ENCODE peak calls at places on chromosomes 3 and 15, in nine cellular contexts. R is ovary, Z is Peyer's patch, Y is right lobe of liver, D is body of pancreas, H is pancreas, M is hepatocyte, G is left ventricle myocardium inferior, C is transverse colon. N is an unnamed sample. For H3K4me1, the result is how much of the 10 kb centered on the place peaks cover.

GRCh38 chr15:82393671-82394070 is 35.9 kb upstream of the GOLGA6L9 start:
- DNase-seq in R (no peak), Z (no peak), Y (no peak), D (no peak), H (no peak), M (no peak), G (no peak), C (no peak), N (no peak)

GRCh38 chr3:24181256-24181655 is 236.2 kb downstream of the NR1D2 start:
- DNase-seq in R (no peak), Z (no peak), Y (no peak), D (peak), H (no peak), M (no peak), G (no peak), C (no peak), N (no peak)

GRCh38 chr15:22799902-22800301 is 13.5 kb downstream of the NIPA1 start:
- DNase-seq in R (no peak), Z (no peak), Y (no peak), D (no peak), H (no peak), M (no peak), G (no peak), C (no peak), N (no peak)

GRCh38 chr3:59185586-59186381 is 136.0 kb upstream of the CFAP20DC start:
- DNase-seq in R (no peak), Z (no peak), Y (no peak), D (no peak), H (no peak), M (peak), G (no peak), C (no peak), N (no peak)

GRCh38 chr3:172065534-172065933 is 26.2 kb downstream of the FNDC3B start:
- DNase-seq in R (no peak), Z (no peak), Y (no peak), D (no peak), H (no peak), M (no peak), G (no peak), C (peak), N (no peak)

GRCh38 chr3:15809313-15809712 is 11.5 kb upstream of the ANKRD28 start:
- DNase-seq in R (no peak), Z (no peak), Y (no peak), D (no peak), H (no peak), M (no peak), G (no peak), C (no peak), N (no peak)

GRCh38 chr3:97148891-97149290 is 334.5 kb downstream of the EPHA6 start:
- DNase-seq in R (no peak), Z (no peak), Y (no peak), D (no peak), H (no peak), M (no peak), G (no peak), C (no peak), N (no peak)

GRCh38 chr15:65393091-65393490 is 15.3 kb upstream of the IGDCC3 start:
- DNase-seq in R (no peak), Z (no peak), Y (peak), D (no peak), H (no peak), M (no peak), G (peak), C (no peak), N (no peak)

GRCh38 chr3:4834403-4834866 is 144.8 kb upstream of the BHLHE40 start:
- DNase-seq in R (no peak), Z (peak), Y (no peak), D (no peak), H (no peak), M (no peak), G (no peak), C (peak), N (peak)

GRCh38 chr3:4719011-4719649 is 226.0 kb downstream of the ITPR1 start:
- DNase-seq in R (no peak), Z (no peak), Y (no peak), D (no peak), H (no peak), M (no peak), G (no peak), C (no peak), N (no peak)

GRCh38 chr3:49673715-49674490 is at the start of gene APEH:
- DNase-seq in R (peak), Z (peak), Y (peak), D (peak), H (peak), M (peak), G (peak), C (peak), N (peak)

GRCh38 chr3:186219211-186219638 is 110.3 kb upstream of the ETV5 start:
- DNase-seq in R (no peak), Z (no peak), Y (no peak), D (no peak), H (no peak), M (no peak), G (peak), C (no peak), N (no peak)

GRCh38 chr3:187941135-187941847 is 196.0 kb upstream of the BCL6 start:
- DNase-seq in R (no peak), Z (no peak), Y (no peak), D (no peak), H (no peak), M (no peak), G (no peak), C (no peak), N (no peak)

GRCh38 chr3:37701729-37702128 is 160.0 kb upstream of the CTDSPL start:
- DNase-seq in R (no peak), Z (no peak), Y (no peak), D (no peak), H (no peak), M (no peak), G (no peak), C (no peak), N (no peak)

GRCh38 chr3:99859855-99860254 is 42.2 kb downstream of the CMSS1 start:
- DNase-seq in R (no peak), Z (no peak), Y (no peak), D (no peak), H (no peak), M (peak), G (no peak), C (no peak), N (no peak)

GRCh38 chr3:26090589-26090988 is 300.7 kb downstream of the OXSM start:
- DNase-seq in R (no peak), Z (no peak), Y (no peak), D (no peak), H (no peak), M (no peak), G (no peak), C (no peak), N (no peak)

GRCh38 chr3:153052096-153052460 is 109.9 kb upstream of the RAP2B start:
- DNase-seq in R (no peak), Z (no peak), Y (no peak), D (no peak), H (no peak), M (peak), G (no peak), C (peak), N (no peak)

GRCh38 chr3:184758056-184758455 is 46.2 kb upstream of the MAGEF1 start:
- DNase-seq in R (no peak), Z (no peak), Y (no peak), D (no peak), H (no peak), M (no peak), G (no peak), C (no peak), N (peak)

GRCh38 chr3:127141921-127142730 is 50.8 kb upstream of the PRR23E start:
- DNase-seq in R (no peak), Z (no peak), Y (peak), D (peak), H (peak), M (peak), G (no peak), C (peak), N (no peak)

GRCh38 chr3:71172951-71173350 is 410.6 kb downstream of the FOXP1 start:
- DNase-seq in R (no peak), Z (no peak), Y (no peak), D (no peak), H (no peak), M (peak), G (no peak), C (no peak), N (no peak)

GRCh38 chr3:29823233-29823632 is 542.4 kb downstream of the RBMS3 start:
- DNase-seq in R (no peak), Z (no peak), Y (no peak), D (no peak), H (no peak), M (no peak), G (no peak), C (no peak), N (no peak)

GRCh38 chr3:56196700-56197099 is 271.6 kb downstream of the ERC2 start:
- DNase-seq in R (no peak), Z (no peak), Y (no peak), D (no peak), H (no peak), M (no peak), G (no peak), C (no peak), N (no peak)

GRCh38 chr3:179037361-179037760 is 34.2 kb downstream of the ZMAT3 start:
- DNase-seq in R (no peak), Z (peak), Y (no peak), D (no peak), H (no peak), M (peak), G (peak), C (peak), N (peak)

GRCh38 chr15:98667521-98668179 is 19.3 kb downstream of the IGF1R start:
- DNase-seq in R (no peak), Z (no peak), Y (no peak), D (no peak), H (no peak), M (no peak), G (no peak), C (no peak), N (no peak)

GRCh38 chr3:42023380-42023779 is 61.5 kb upstream of the ULK4 start:
- DNase-seq in R (no peak), Z (no peak), Y (no peak), D (no peak), H (no peak), M (no peak), G (no peak), C (no peak), N (no peak)

GRCh38 chr3:160796813-160797164 is 40.8 kb downstream of the PPM1L start:
- DNase-seq in R (no peak), Z (no peak), Y (no peak), D (peak), H (no peak), M (peak), G (no peak), C (no peak), N (no peak)

GRCh38 chr3:24662449-24663345 is 168.0 kb upstream of the THRB start:
- DNase-seq in R (no peak), Z (no peak), Y (no peak), D (peak), H (peak), M (no peak), G (no peak), C (no peak), N (no peak)

GRCh38 chr3:196969001-196969659 is 497 bp upstream of the PIGZ start:
- DNase-seq in R (no peak), Z (peak), Y (no peak), D (no peak), H (no peak), M (peak), G (peak), C (peak), N (peak)

GRCh38 chr15:30065025-30065801 is 17.5 kb upstream of the GOLGA8J start:
- DNase-seq in R (no peak), Z (no peak), Y (no peak), D (no peak), H (no peak), M (no peak), G (no peak), C (no peak), N (no peak)

GRCh38 chr15:94403246-94403824 is 172.0 kb downstream of the MCTP2 start:
- DNase-seq in R (no peak), Z (no peak), Y (no peak), D (no peak), H (no peak), M (no peak), G (no peak), C (no peak), N (no peak)

GRCh38 chr3:164533275-164533674 is 545.0 kb downstream of the SI start:
- DNase-seq in R (no peak), Z (no peak), Y (no peak), D (no peak), H (no peak), M (no peak), G (no peak), C (no peak), N (no peak)

GRCh38 chr3:68173230-68173629 is 518.8 kb upstream of the SUCLG2 start:
- DNase-seq in R (no peak), Z (no peak), Y (no peak), D (no peak), H (no peak), M (no peak), G (no peak), C (no peak), N (no peak)

GRCh38 chr3:177615015-177615414 is 417.7 kb upstream of the TBL1XR1 start:
- DNase-seq in R (peak), Z (no peak), Y (peak), D (peak), H (peak), M (no peak), G (peak), C (peak), N (no peak)

GRCh38 chr3:97200387-97200786 is 386.0 kb downstream of the EPHA6 start:
- DNase-seq in R (no peak), Z (no peak), Y (no peak), D (no peak), H (no peak), M (no peak), G (no peak), C (no peak), N (no peak)

GRCh38 chr15:64246364-64247189 is 83.8 kb upstream of the PPIB start:
- DNase-seq in R (no peak), Z (no peak), Y (no peak), D (no peak), H (no peak), M (peak), G (no peak), C (no peak), N (no peak)

GRCh38 chr3:126180477-126181397 is at the start of gene ALDH1L1:
- DNase-seq in R (peak), Z (peak), Y (peak), D (peak), H (peak), M (peak), G (peak), C (peak), N (no peak)

DNA sequence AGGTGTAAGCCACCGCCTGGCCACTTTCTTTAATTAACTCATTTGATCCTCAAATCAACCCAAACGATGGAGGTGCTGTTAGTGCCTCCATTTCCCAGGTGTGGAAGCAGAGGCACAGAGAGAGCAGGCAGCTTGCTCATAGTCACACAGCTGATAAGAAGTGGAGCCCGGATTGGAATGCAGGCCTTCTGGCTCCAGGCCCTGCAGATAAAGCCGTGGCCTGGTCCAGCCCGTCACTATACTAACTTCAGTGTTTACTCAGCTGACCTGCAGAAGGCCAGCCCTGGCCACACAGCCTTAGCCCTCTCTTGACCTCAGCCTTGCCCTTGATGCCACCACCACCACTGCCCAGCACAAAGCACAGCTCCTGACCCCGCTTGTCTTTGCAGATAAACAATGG is 116.7 kb downstream of the NUP210 start:
- DNase-seq in R (no peak), Z (no peak), Y (no peak), D (peak), H (no peak), M (no peak), G (no peak), C (no peak), N (no peak)
- H3K4me3 ChIP-seq in R (no peak), Z (no peak), Y (no peak), D (no peak), H (no peak), M (no peak), G (no peak), C (no peak), N (no peak)

DNA sequence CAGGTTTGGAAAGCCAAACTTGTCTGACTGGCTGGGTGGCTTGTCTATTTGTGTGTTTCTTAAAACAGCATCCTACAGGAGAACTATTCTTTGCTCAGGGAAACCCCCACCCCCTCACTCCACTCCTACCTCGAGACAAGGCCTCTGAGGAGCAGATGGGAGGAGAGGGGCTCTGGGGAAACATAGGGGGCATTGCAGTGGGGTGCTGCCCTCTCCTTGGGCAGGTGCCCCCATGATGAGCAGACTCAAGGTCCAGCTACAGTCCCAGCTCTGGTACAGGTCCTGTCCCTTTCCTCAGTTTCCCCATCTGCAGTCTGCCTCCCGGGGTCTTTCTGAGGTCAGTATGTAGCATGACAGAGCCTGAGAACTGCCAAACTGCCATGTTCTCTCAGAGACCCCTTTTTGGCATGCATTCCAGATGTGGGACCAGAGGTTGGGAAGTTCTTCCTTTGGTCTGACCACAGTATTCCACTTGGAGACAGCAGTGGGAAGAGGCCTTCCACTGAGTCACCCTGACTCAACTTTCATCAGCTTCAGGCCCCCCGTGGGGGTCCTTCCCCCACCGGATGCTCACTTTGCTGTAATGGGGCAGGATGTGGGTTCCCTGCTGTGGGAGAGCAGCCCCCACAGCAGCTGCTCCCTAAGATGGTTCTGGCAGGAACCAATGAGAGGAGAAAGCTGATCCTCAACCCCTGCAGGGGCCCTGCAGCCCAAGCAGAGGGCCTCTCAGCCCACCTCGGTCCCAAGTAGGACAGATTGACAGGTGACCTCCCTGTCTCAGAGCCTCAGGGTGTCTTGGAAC is 32.3 kb upstream of the CYP11A1 start:
- DNase-seq in R (no peak), Z (peak), Y (no peak), D (no peak), H (no peak), M (no peak), G (no peak), C (peak), N (peak)
- H3K27ac ChIP-seq in R (no peak), Z (peak), Y (no peak), D (no peak), H (no peak), M (no peak), G (no peak), C (no peak), N (peak)

GRCh38 chr3:63937661-63938651 is 25.8 kb upstream of the SCAANT1 start:
- DNase-seq in R (no peak), Z (no peak), Y (no peak), D (no peak), H (no peak), M (peak), G (no peak), C (peak), N (no peak)
- H3K4me1 ChIP-seq in R (under half), Z (under half), Y (under half), D (half or more), H (under half), M (under half), G (half or more), C (under half), N (under half)

GRCh38 chr15:81133782-81134461 is at the start of gene CFAP161:
- DNase-seq in R (peak), Z (no peak), Y (peak), D (peak), H (peak), M (peak), G (peak), C (peak), N (no peak)
- H3K4me3 ChIP-seq in R (peak), Z (peak), Y (peak), D (no peak), H (peak), M (no peak), G (peak), C (no peak), N (no peak)

GRCh38 chr3:58063022-58063421 is 54.8 kb downstream of the FLNB start:
- DNase-seq in R (no peak), Z (no peak), Y (no peak), D (no peak), H (no peak), M (no peak), G (no peak), C (no peak), N (no peak)
- H3K27ac ChIP-seq in R (peak), Z (peak), Y (peak), D (no peak), H (no peak), M (peak), G (peak), C (peak), N (no peak)

GRCh38 chr15:48622227-48622626 is 23.3 kb downstream of the FBN1 start:
- DNase-seq in R (no peak), Z (no peak), Y (no peak), D (no peak), H (no peak), M (no peak), G (no peak), C (no peak), N (no peak)
- H3K4me1 ChIP-seq in R (under half), Z (under half), Y (under half), D (under half), H (under half), M (under half), G (under half), C (under half), N (under half)

GRCh38 chr15:101193063-101193712 is 58.7 kb downstream of the CHSY1 start:
- DNase-seq in R (peak), Z (no peak), Y (no peak), D (no peak), H (no peak), M (no peak), G (peak), C (no peak), N (no peak)
- H3K4me3 ChIP-seq in R (no peak), Z (no peak), Y (no peak), D (no peak), H (no peak), M (no peak), G (peak), C (no peak), N (no peak)

GRCh38 chr3:57973715-57974477 is 34.3 kb upstream of the FLNB start:
- DNase-seq in R (no peak), Z (no peak), Y (no peak), D (no peak), H (no peak), M (no peak), G (no peak), C (no peak), N (no peak)
- H3K27ac ChIP-seq in R (no peak), Z (peak), Y (no peak), D (no peak), H (no peak), M (peak), G (peak), C (peak), N (no peak)

GRCh38 chr3:62048577-62048976 is 324.8 kb downstream of the FEZF2 start:
- DNase-seq in R (no peak), Z (no peak), Y (no peak), D (no peak), H (no peak), M (no peak), G (no peak), C (no peak), N (no peak)
- H3K4me1 ChIP-seq in R (under half), Z (under half), Y (under half), D (under half), H (under half), M (under half), G (under half), C (under half), N (under half)

N was measured in CD8-positive, alpha-beta memory T cell.